ENCODE peak calls at places on chromosomes 1 and 21, in six cellular contexts. Z, A, J, X, Q and R are unnamed samples.
A peak's percentile ranks its signal among the peaks of the same experiment; 100 is the strongest.

GRCh38 chr1:233224291-233224690 is 71.2 kb downstream of the PCNX2 start:
- DNase-seq in A (peak; percentile 19), J (no peak), Z (no peak), Q (no peak), X (no peak), R (peak; percentile 39)

GRCh38 chr1:44609412-44609767 is 64.9 kb downstream of the TMEM53 start:
- DNase-seq in J (peak; percentile 82), Z (peak; percentile 88), Q (peak; percentile 93), X (peak; percentile 62), A (peak; percentile 44), R (no peak)

GRCh38 chr1:167648978-167649752 is 19.1 kb downstream of the RCSD1 start:
- DNase-seq in Q (no peak), X (no peak), A (no peak), J (peak; percentile 25), Z (no peak), R (no peak)

GRCh38 chr21:19853061-19853460 is 1145.1 kb upstream of the NCAM2 start:
- DNase-seq in J (no peak), X (no peak), Q (no peak), Z (no peak), A (no peak), R (no peak)

GRCh38 chr1:76158126-76158525 is 83.6 kb downstream of the ST6GALNAC3 start:
- DNase-seq in Z (no peak), J (no peak), A (no peak), X (no peak), Q (no peak), R (no peak)

GRCh38 chr1:56263908-56264307 is 315.5 kb downstream of the PLPP3 start:
- DNase-seq in A (no peak), Z (no peak), Q (no peak), J (no peak), X (no peak), R (no peak)

GRCh38 chr1:163414778-163415177 is 93.0 kb downstream of the NUF2 start:
- DNase-seq in J (no peak), X (no peak), Z (no peak), A (no peak), Q (no peak), R (no peak)

GRCh38 chr1:234022302-234022701 is 117.8 kb downstream of the SLC35F3 start:
- DNase-seq in X (no peak), Z (no peak), Q (no peak), A (no peak), J (no peak), R (no peak)

GRCh38 chr1:59765036-59765730 is 49.6 kb upstream of the HOOK1 start:
- DNase-seq in J (no peak), Z (no peak), A (no peak), X (no peak), Q (no peak), R (no peak)

GRCh38 chr1:190098756-190099155 is 378.9 kb downstream of the BRINP3 start:
- DNase-seq in Q (no peak), X (no peak), J (no peak), A (no peak), Z (no peak), R (no peak)

GRCh38 chr21:38156200-38156599 is 100.6 kb upstream of the KCNJ15 start:
- DNase-seq in Q (no peak), X (no peak), Z (no peak), J (no peak), A (no peak), R (no peak)

GRCh38 chr1:153542956-153543737 is 2.4 kb upstream of the S100A5 start:
- DNase-seq in J (no peak), Z (no peak), X (no peak), A (no peak), Q (no peak), R (no peak)

GRCh38 chr1:193662030-193662429 is 475.6 kb upstream of the B3GALT2 start:
- DNase-seq in Q (no peak), X (no peak), J (no peak), Z (no peak), A (peak; percentile 78), R (peak; percentile 50)

GRCh38 chr1:6960291-6960758 is 175.1 kb downstream of the CAMTA1 start:
- DNase-seq in J (no peak), Z (no peak), Q (no peak), A (peak; percentile 45), X (no peak), R (no peak)

GRCh38 chr1:244968431-244968830 is 104.1 kb upstream of the HNRNPU start:
- DNase-seq in X (peak; percentile 12), Z (peak; percentile 60), J (peak; percentile 49), Q (no peak), A (no peak), R (peak; percentile 48)

GRCh38 chr1:23362218-23362713 is 7.4 kb downstream of the ZNF436 start:
- DNase-seq in J (no peak), X (no peak), Q (no peak), A (no peak), Z (no peak), R (no peak)

GRCh38 chr1:203481186-203481585 is 5.6 kb downstream of the PRELP start:
- DNase-seq in X (no peak), Z (no peak), J (no peak), A (no peak), Q (no peak), R (no peak)

GRCh38 chr1:2145946-2146835 is 48.4 kb downstream of the FAAP20 start:
- DNase-seq in Q (no peak), A (no peak), J (no peak), X (no peak), Z (no peak), R (no peak)

GRCh38 chr1:115505157-115505571 is 136.6 kb upstream of the VANGL1 start:
- DNase-seq in J (no peak), X (no peak), Q (no peak), A (peak; percentile 21), Z (no peak), R (no peak)

GRCh38 chr1:202873026-202873425 is 15.9 kb downstream of the RABIF start:
- DNase-seq in A (no peak), X (no peak), J (no peak), Z (no peak), Q (no peak), R (no peak)

GRCh38 chr21:32350211-32350980 is 42.4 kb downstream of the URB1 start:
- DNase-seq in X (no peak), Q (no peak), Z (peak; percentile 3), A (no peak), J (no peak), R (no peak)

DNA sequence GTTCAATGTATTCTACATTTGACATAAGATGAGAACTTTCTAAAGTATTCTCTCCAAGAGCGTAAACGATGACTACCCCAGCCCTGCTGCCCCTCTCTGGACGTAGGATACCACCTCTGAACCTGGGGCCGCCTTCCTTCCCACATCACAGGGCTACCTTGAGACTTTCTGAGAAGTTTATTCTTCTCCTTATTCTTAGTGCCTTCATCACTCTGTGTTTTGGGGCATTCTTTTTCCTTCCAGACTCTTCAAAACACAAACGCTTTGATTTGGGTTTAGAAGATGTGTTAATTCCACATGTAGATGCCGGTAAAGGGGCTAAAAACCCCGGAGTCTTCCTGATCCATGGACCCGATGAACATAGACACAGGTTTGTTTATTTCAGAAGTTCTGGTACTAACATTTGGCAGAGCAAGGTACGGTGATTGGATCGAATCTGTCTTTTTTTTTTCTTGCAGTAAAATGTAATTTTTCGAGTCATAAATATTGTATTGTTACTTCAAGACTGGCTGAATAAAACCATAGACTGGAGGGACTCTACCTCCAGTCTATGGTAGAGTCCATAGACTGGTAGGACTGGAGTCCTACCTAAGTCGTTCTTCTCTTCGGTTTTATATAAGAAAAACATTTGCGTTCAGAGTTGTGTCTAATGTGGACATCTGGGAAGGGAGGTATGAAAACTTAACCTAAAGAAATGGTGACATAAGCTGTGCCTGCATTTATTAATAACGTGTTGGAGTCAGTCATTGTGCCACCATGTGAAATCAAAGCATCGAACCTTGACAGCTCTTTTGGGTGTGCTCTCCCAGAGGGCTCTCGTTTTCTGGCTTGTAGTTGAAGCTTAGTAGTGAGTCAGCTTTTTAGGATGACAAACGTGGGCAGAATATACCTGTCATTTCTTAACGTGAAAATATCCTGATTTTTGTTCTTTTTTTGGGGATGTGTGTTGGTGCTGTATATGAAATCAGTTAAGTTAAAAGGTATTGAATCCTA is 1.2 kb downstream of the MAN1A2 start:
- DNase-seq in J (peak; percentile 43), A (peak; percentile 11), X (no peak), Q (no peak), Z (no peak), R (peak; percentile 20)
- H3K4me1 ChIP-seq in J (peaks cover 7% of the 10 kb centered on the region), A (peaks cover 6% of the 10 kb centered on the region), X (peaks cover 2% of the 10 kb centered on the region), Q (no peaks in the 10 kb centered on the region), Z (peaks cover 7% of the 10 kb centered on the region), R (no peaks in the 10 kb centered on the region)

DNA sequence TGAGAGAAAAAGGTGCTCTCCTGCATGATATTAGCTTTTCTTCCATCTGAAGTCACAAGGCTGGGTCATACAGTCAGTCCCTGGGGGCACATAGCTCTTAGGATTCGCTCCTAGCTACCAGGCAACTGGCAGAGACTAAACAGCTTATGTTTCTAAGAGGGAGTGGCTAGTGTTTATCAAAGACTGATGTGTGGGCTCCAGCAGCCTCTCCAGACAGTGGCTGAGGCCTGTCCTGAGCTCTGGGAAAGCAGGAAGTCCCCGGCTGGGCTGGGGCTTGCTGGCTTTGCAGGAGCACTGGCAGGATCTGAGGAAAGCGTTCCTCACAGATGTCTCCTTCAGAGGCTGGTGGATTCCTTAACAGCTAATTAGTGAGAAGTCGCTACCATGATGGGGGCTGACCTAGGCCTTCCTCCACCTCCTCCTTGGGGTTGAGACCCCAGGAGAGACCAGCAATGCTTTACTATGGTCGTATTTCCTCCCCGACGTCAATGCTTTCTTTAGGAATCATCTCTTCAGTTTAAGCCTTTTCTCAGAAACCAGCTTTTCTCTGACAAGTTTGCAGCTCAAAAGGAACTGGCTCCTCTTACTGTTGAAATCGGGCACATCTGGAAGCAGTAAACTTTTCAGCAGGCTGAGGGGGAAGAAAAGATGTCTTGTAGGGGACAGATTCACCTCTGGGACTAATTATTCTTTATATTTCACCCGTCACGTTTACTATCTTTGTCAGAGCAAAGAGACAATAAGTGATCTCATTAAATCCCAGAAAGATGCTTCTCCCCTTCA is 33.5 kb upstream of the HHAT start:
- DNase-seq in J (peak; percentile 95), A (no peak), Z (peak; percentile 74), X (no peak), Q (no peak), R (peak; percentile 92)
- H2BK5ac ChIP-seq in J (no peak overlapping the region), A (no peak overlapping the region), Z (no peak overlapping the region), X (no peak overlapping the region), Q (peak overlapping the region; percentile 26), R (no peak overlapping the region)

GRCh38 chr1:207078578-207079132 is 10.0 kb upstream of the C4BPB start:
- DNase-seq in X (no peak), J (no peak), Z (no peak), Q (no peak), A (no peak), R (no peak)
- H3K4me1 ChIP-seq in X (no peaks in the 10 kb centered on the region), J (no peaks in the 10 kb centered on the region), Z (no peaks in the 10 kb centered on the region), Q (no peaks in the 10 kb centered on the region), A (no peaks in the 10 kb centered on the region), R (no peaks in the 10 kb centered on the region)

DNA sequence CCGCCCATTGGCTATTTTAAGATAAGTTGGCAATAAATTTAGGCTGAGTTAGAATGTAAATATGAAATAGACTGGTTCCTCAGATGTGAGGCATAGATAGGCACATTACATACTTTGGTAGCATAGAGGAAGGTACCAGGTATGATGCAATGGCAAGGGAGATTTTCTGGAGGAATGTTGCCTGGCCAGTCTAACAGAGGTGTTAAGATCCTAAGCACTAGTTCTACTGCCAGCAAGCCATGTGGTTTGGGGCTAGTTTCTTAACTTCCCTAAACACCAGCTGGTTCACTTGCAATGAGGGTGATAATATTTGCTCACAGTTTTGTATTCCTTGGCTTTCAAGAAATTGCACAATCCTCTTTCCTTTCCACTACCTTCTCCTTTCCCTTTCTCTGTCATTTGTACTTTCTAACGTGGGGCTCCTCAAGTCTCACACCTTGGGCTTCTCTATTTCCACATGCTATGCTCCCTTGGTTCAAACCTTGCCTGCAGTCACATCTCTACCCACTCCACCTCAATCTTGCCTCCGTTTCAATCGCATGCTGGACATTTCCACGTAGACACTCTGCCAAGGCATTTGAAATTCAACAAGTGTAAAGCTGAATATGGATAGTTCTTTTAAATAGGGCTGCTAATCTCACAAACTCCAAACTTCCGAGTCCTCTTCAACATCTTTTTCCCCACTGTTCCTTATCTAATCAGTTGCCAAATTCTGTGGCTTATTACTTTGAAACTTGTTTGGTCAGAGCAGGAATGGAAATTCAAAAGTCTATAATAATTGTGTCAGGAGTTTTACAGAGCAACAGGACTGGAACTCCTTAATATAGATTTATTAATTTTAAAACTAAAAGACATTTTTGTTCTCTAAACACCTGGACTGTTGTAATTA is 4.6 kb upstream of the CD55 start:
- DNase-seq in Z (peak; percentile 43), J (peak; percentile 97), Q (no peak), X (no peak), A (peak; percentile 10), R (peak; percentile 36)
- H2BK5ac ChIP-seq in Z (no peak overlapping the region), J (peak overlapping the region; percentile 76), Q (peak overlapping the region; percentile 17), X (no peak overlapping the region), A (no peak overlapping the region), R (no peak overlapping the region)